ENCODE peak calls at places on chromosomes 13 and 19, in ten cellular contexts. T is hepatocyte; R is uterus; F is neural progenitor cell; I is thoracic aorta; Y is RWPE2; B is trophoblast cell; S is PC-9; U is Peyer's patch; G is effector memory CD4-positive, alpha-beta T cell. C is an unnamed sample.

GRCh38 chr13:39350461-39350881 is 252.5 kb downstream of the LHFPL6 start:
- DNase-seq in T (no peak), R (no peak), F (peak; percentile 11), I (no peak), Y (no peak), B (no peak), S (no peak), U (no peak), G (no peak), C (no peak)

GRCh38 chr13:39130298-39130697 is 92.0 kb downstream of the NHLRC3 start:
- DNase-seq in T (no peak), R (no peak), F (peak; percentile 69), I (no peak), Y (no peak), B (no peak), S (no peak), U (no peak), G (no peak), C (no peak)

GRCh38 chr19:9793051-9793591 is 24.6 kb upstream of the ZNF846 start:
- DNase-seq in T (peak; percentile 83), R (peak; percentile 65), F (no peak), I (peak; percentile 31), Y (no peak), B (peak; percentile 43), S (no peak), U (peak; percentile 77), G (no peak), C (no peak)

GRCh38 chr19:49331616-49332055 is 3.6 kb upstream of the CD37 start:
- DNase-seq in T (peak; percentile 67), R (no peak), F (peak; percentile 64), I (no peak), Y (no peak), B (no peak), S (no peak), U (peak; percentile 76), G (peak; percentile 32), C (peak; percentile 66)

GRCh38 chr13:30047154-30047874 is 196.9 kb upstream of the UBL3 start:
- DNase-seq in T (no peak), R (no peak), F (no peak), I (no peak), Y (no peak), B (no peak), S (no peak), U (no peak), G (no peak), C (no peak)

GRCh38 chr19:55344444-55344843 is 4.8 kb downstream of the KMT5C start:
- DNase-seq in T (no peak), R (no peak), F (no peak), I (no peak), Y (peak; percentile 85), B (no peak), S (no peak), U (no peak), G (no peak), C (no peak)

GRCh38 chr13:26605845-26606244 is 48.4 kb downstream of the WASF3 start:
- DNase-seq in T (no peak), R (no peak), F (peak; percentile 43), I (no peak), Y (no peak), B (no peak), S (no peak), U (no peak), G (no peak), C (no peak)

GRCh38 chr13:98273067-98273823 is 96.2 kb upstream of the RNF113B start:
- DNase-seq in T (peak; percentile 42), R (no peak), F (no peak), I (no peak), Y (no peak), B (peak; percentile 40), S (no peak), U (no peak), G (no peak), C (no peak)

GRCh38 chr13:52016296-52016695 is 4.1 kb downstream of the ALG11 start:
- DNase-seq in T (no peak), R (no peak), F (no peak), I (no peak), Y (no peak), B (no peak), S (no peak), U (no peak), G (no peak), C (no peak)

GRCh38 chr13:52011690-52012511 is at the start of gene ALG11:
- DNase-seq in T (peak; percentile 99), R (peak; percentile 99), F (peak; percentile 99), I (peak; percentile 96), Y (peak; percentile 96), B (peak; percentile 99), S (peak; percentile 99), U (peak; percentile 100), G (peak; percentile 98), C (peak; percentile 99)

GRCh38 chr13:52010890-52011689 is at the start of gene ATP7B:
- DNase-seq in T (peak; percentile 43), R (no peak), F (peak; percentile 78), I (no peak), Y (no peak), B (no peak), S (no peak), U (peak; percentile 59), G (no peak), C (peak; percentile 25)

GRCh38 chr13:52009985-52010384 is 1.3 kb downstream of the ATP7B start:
- DNase-seq in T (no peak), R (no peak), F (no peak), I (no peak), Y (no peak), B (no peak), S (no peak), U (no peak), G (no peak), C (no peak)

DNA sequence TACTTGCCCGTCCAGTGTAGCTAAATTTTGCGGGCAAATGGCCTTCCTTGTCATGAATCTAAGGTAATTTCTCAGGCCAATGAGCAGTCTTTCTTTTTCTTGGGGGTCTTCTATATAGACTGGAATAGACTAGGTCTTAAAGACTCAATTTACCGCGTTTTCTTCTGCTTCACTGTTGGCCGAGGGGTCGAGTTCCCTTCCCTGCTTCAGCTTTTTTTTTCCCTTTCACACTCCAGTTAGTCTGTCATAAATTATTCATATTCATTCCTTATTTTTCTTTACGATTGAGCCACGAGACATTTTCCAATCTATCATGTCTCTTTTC is 276 bp downstream of the ALG11 start:
- DNase-seq in T (no peak), R (no peak), F (no peak), I (no peak), Y (no peak), B (no peak), S (no peak), U (no peak), G (no peak), C (no peak)
- H3K27ac ChIP-seq in T (peak overlapping the region; percentile 70), R (peak overlapping the region; percentile 66), F (peak overlapping the region; percentile 76), I (no peak overlapping the region), Y (no peak overlapping the region), B (no peak overlapping the region), S (peak overlapping the region; percentile 41), U (peak overlapping the region; percentile 70), G (peak overlapping the region; percentile 75), C (peak overlapping the region; percentile 76)

GRCh38 chr13:90630716-90631115 is 716.8 kb upstream of the MIR17HG start:
- DNase-seq in T (no peak), R (no peak), F (no peak), I (no peak), Y (no peak), B (no peak), S (no peak), U (no peak), G (no peak), C (no peak)
- H3K4me1 ChIP-seq in T (no peaks in the 10 kb centered on the region), R (no peaks in the 10 kb centered on the region), F (no peaks in the 10 kb centered on the region), I (no peaks in the 10 kb centered on the region), Y (no peaks in the 10 kb centered on the region), B (no peaks in the 10 kb centered on the region), S (no peaks in the 10 kb centered on the region), U (no peaks in the 10 kb centered on the region), G (no peaks in the 10 kb centered on the region), C (no peaks in the 10 kb centered on the region)

GRCh38 chr13:99978781-99979452 is 2.7 kb upstream of the ZIC2 start:
- DNase-seq in T (peak; percentile 30), R (no peak), F (peak; percentile 92), I (no peak), Y (no peak), B (no peak), S (no peak), U (peak; percentile 34), G (no peak), C (no peak)

GRCh38 chr13:99976502-99977115 is 5.0 kb upstream of the ZIC2 start:
- DNase-seq in T (no peak), R (no peak), F (no peak), I (no peak), Y (no peak), B (no peak), S (no peak), U (no peak), G (no peak), C (no peak)

GRCh38 chr13:99979453-99980200 is 2.0 kb upstream of the ZIC2 start:
- DNase-seq in T (peak; percentile 20), R (no peak), F (peak; percentile 79), I (no peak), Y (no peak), B (peak; percentile 56), S (peak; percentile 54), U (peak; percentile 40), G (no peak), C (no peak)

GRCh38 chr13:99977334-99977911 is 4.2 kb upstream of the ZIC2 start:
- DNase-seq in T (no peak), R (no peak), F (no peak), I (no peak), Y (no peak), B (no peak), S (no peak), U (no peak), G (no peak), C (no peak)

GRCh38 chr13:99977912-99978780 is 3.4 kb upstream of the ZIC2 start:
- DNase-seq in T (no peak), R (no peak), F (peak; percentile 84), I (no peak), Y (no peak), B (no peak), S (no peak), U (peak; percentile 38), G (no peak), C (no peak)
- H3K27me3 ChIP-seq in T (peaks cover 90% of the 10 kb centered on the region), R (peaks cover 50% of the 10 kb centered on the region), F (peaks cover 58% of the 10 kb centered on the region), I (peaks cover 61% of the 10 kb centered on the region), Y (peaks cover 88% of the 10 kb centered on the region), B (peaks cover 77% of the 10 kb centered on the region), S (no peaks in the 10 kb centered on the region), U (peaks cover 94% of the 10 kb centered on the region), G (peaks cover 92% of the 10 kb centered on the region), C (peaks cover 33% of the 10 kb centered on the region)

GRCh38 chr19:35011091-35011689 is 11.1 kb downstream of the GRAMD1A start:
- DNase-seq in T (no peak), R (no peak), F (no peak), I (no peak), Y (no peak), B (no peak), S (no peak), U (peak; percentile 62), G (peak; percentile 25), C (no peak)

GRCh38 chr19:35015576-35016351 is 14.5 kb upstream of the SCN1B start:
- DNase-seq in T (no peak), R (no peak), F (no peak), I (no peak), Y (no peak), B (no peak), S (no peak), U (no peak), G (no peak), C (no peak)

GRCh38 chr19:35011737-35012682 is 11.9 kb downstream of the GRAMD1A start:
- DNase-seq in T (no peak), R (no peak), F (no peak), I (no peak), Y (no peak), B (no peak), S (no peak), U (no peak), G (no peak), C (no peak)

GRCh38 chr19:35013047-35013819 is 13.1 kb downstream of the GRAMD1A start:
- DNase-seq in T (peak; percentile 82), R (peak; percentile 67), F (peak; percentile 76), I (peak; percentile 46), Y (no peak), B (peak; percentile 43), S (peak; percentile 48), U (peak; percentile 87), G (peak; percentile 75), C (peak; percentile 82)

DNA sequence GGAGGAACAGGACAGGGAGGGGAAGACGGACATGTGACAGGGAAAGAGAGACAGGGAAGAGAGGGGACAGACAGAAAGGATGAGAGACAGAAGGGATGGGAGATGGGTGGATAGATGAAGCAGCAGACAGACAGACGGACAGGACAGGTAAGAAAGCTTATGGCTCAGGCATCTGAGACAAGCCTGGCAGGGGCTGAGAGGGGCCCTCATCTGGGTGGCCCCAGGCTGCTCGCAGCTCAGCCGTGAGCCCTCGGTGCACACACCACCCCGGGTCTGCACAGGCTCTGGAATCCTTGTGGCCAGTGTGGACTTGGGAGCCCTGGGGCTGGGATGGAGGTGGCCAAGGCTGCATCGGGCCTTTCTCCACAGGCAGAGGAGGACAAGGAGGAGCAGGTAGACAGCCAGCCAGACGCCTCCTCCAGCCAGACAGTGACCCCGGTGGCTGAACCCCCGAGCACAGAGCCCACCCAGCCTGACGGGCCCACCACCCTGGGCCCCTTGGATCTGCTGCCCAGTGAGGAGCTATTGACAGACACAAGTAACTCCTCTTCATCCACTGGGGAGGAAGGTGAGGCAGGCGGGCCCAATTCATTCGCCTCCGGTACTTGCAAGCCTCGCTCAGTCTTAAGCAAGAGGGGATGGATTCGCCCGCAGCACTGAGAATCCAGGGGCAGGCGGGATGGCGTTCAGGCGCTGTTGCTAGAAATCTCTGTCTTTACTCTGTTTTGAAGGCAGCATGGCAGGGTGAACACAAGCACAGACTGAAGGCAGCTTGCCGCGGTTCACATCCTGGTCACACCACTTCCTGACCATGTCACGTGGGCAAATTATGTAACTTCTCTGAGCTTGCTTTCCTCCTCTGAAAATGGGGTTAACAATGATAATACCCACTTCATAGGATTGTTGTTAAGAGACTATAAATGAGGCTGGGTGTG is 14.0 kb downstream of the GRAMD1A start:
- DNase-seq in T (peak; percentile 4), R (no peak), F (no peak), I (no peak), Y (no peak), B (no peak), S (no peak), U (peak; percentile 85), G (peak; percentile 68), C (peak; percentile 39)
- H3K27ac ChIP-seq in T (no peak overlapping the region), R (no peak overlapping the region), F (no peak overlapping the region), I (no peak overlapping the region), Y (no peak overlapping the region), B (no peak overlapping the region), S (no peak overlapping the region), U (no peak overlapping the region), G (peak overlapping the region; percentile 66), C (peak overlapping the region; percentile 75)